ENCODE peak calls at places on chromosomes 12 and 14, in nine cellular contexts. V is right atrium auricular region, N is AG09309, W is IMR-90, P is activated B cell treated with CpG ODN at 0.5 μM for 24 hours, I is WTC11, F is HFF-Myc, L is HL-60, U is neural progenitor cell. Z is an unnamed sample.

GRCh38 chr12:126608607-126609175 is 1543.5 kb downstream of the AACS start:
- DNase-seq in F (no peak), L (no peak), W (no peak), U (no peak), I (no peak), N (peak; percentile 28), V (no peak), P (no peak), Z (no peak)

GRCh38 chr12:64742371-64742770 is 16.8 kb downstream of the GNS start:
- DNase-seq in U (no peak), W (no peak), L (no peak), P (no peak), F (no peak), N (no peak), V (no peak), I (no peak), Z (no peak)

GRCh38 chr12:114684098-114684869 is at the start of gene TBX3:
- DNase-seq in L (no peak), N (peak; percentile 99), W (peak; percentile 99), I (peak; percentile 90), P (no peak), F (peak; percentile 100), V (peak; percentile 97), U (peak; percentile 98), Z (peak; percentile 91)

GRCh38 chr14:88986146-88986841 is 161.8 kb downstream of the TTC8 start:
- DNase-seq in U (no peak), V (no peak), L (no peak), W (peak; percentile 82), I (no peak), N (no peak), P (no peak), F (peak; percentile 89), Z (no peak)

GRCh38 chr14:57060276-57060956 is 208.3 kb downstream of the EXOC5 start:
- DNase-seq in N (no peak), I (no peak), L (no peak), F (no peak), W (no peak), V (no peak), U (peak; percentile 44), P (no peak), Z (no peak)

GRCh38 chr12:42288544-42288943 is 37.4 kb downstream of the ZCRB1 start:
- DNase-seq in U (no peak), P (no peak), V (no peak), L (no peak), N (no peak), F (no peak), W (no peak), I (no peak), Z (no peak)

GRCh38 chr12:18868673-18869072 is 130.8 kb downstream of the CAPZA3 start:
- DNase-seq in U (no peak), V (no peak), W (peak; percentile 58), F (no peak), P (no peak), L (no peak), I (no peak), N (no peak), Z (no peak)

GRCh38 chr14:69615471-69616407 is 4.3 kb downstream of the SUSD6 start:
- DNase-seq in F (peak; percentile 71), L (no peak), U (no peak), I (no peak), W (peak; percentile 84), V (peak; percentile 77), P (peak; percentile 54), N (peak; percentile 62), Z (no peak)

GRCh38 chr12:32107376-32108267 is 975 bp downstream of the BICD1 start:
- DNase-seq in I (no peak), V (no peak), L (no peak), W (peak; percentile 80), P (no peak), U (peak; percentile 48), F (no peak), N (no peak), Z (no peak)

GRCh38 chr12:54292083-54292930 is 8.5 kb downstream of the NFE2 start:
- DNase-seq in L (no peak), U (no peak), V (no peak), F (no peak), W (no peak), N (no peak), P (no peak), I (no peak), Z (no peak)

GRCh38 chr14:65373011-65373670 is 39.4 kb upstream of the FUT8 start:
- DNase-seq in N (no peak), L (no peak), U (no peak), I (peak; percentile 14), V (no peak), F (no peak), P (no peak), W (no peak), Z (no peak)

GRCh38 chr14:62168564-62169155 is 406.4 kb downstream of the SNAPC1 start:
- DNase-seq in V (no peak), L (no peak), N (no peak), U (no peak), I (no peak), P (no peak), W (no peak), F (no peak), Z (no peak)

GRCh38 chr14:74611672-74612345 is at the start of gene LTBP2:
- DNase-seq in L (no peak), U (peak; percentile 69), N (no peak), F (no peak), V (no peak), P (peak; percentile 30), W (peak; percentile 31), I (peak; percentile 26), Z (no peak)

GRCh38 chr12:1837541-1838206 is 17.3 kb downstream of the LRTM2 start:
- DNase-seq in I (no peak), L (no peak), N (no peak), V (no peak), F (no peak), U (no peak), P (no peak), W (peak; percentile 57), Z (no peak)

GRCh38 chr12:14949631-14950030 is 11.3 kb upstream of the ERP27 start:
- DNase-seq in P (no peak), V (no peak), I (no peak), U (no peak), F (no peak), N (no peak), W (no peak), L (no peak), Z (no peak)

GRCh38 chr12:10042167-10042566 is 11.7 kb downstream of the CLEC9A start:
- DNase-seq in L (no peak), W (no peak), P (no peak), I (no peak), U (no peak), N (no peak), V (no peak), F (no peak), Z (no peak)

GRCh38 chr12:6284273-6284672 is 26.2 kb upstream of the PLEKHG6 start:
- DNase-seq in F (no peak), N (no peak), L (no peak), U (no peak), P (no peak), I (no peak), W (no peak), V (no peak), Z (no peak)

GRCh38 chr14:100291305-100292075 is 14.8 kb downstream of the SLC25A29 start:
- DNase-seq in L (no peak), U (no peak), P (no peak), F (no peak), W (no peak), I (peak; percentile 3), V (no peak), N (no peak), Z (no peak)

GRCh38 chr12:108699955-108700563 is 31.3 kb downstream of the CORO1C start:
- DNase-seq in N (no peak), U (no peak), W (peak; percentile 64), P (no peak), F (no peak), V (no peak), L (no peak), I (no peak), Z (no peak)

GRCh38 chr12:90129369-90130030 is 420.9 kb upstream of the ATP2B1 start:
- DNase-seq in U (no peak), I (no peak), F (no peak), P (no peak), V (no peak), N (no peak), L (no peak), W (no peak), Z (no peak)

GRCh38 chr14:29236848-29237247 is 470.3 kb downstream of the FOXG1 start:
- DNase-seq in P (no peak), V (no peak), L (no peak), U (no peak), N (no peak), F (peak; percentile 59), W (peak; percentile 92), I (no peak), Z (no peak)
- TF ChIP-seq CTCF in P (no peak), V (no peak), L (no peak), U (no peak), N (no peak), F (no peak), W (no peak), I (no peak), Z (no peak)

GRCh38 chr12:39383064-39383552 is 59.8 kb downstream of the KIF21A start:
- DNase-seq in P (no peak), V (no peak), N (no peak), W (no peak), I (no peak), L (no peak), F (no peak), U (no peak), Z (no peak)
- TF ChIP-seq CTCF in P (no peak), V (no peak), N (no peak), W (no peak), I (no peak), L (no peak), F (no peak), U (no peak), Z (no peak)

DNA sequence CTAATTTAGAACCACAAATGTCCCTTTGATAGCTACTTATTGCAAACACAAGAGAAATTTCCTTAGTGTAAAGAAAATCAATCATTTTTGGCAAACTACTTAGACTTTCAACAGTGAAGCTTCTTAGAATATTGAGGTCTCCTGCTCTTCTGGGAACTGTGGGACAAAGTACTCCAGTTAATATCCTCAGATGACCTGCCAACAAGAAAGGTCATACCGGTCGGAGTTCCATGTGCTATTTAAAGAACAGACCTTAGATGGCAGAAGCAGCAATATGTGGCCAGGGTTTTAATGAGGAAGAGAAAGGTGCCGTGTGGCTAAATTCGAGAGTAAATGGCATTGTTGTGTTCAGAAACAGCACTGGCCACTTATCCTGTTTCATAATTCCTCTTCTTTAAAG is 114.7 kb upstream of the AMIGO2 start:
- DNase-seq in U (no peak), I (no peak), N (no peak), W (no peak), F (no peak), L (peak; percentile 45), P (no peak), V (no peak), Z (no peak)
- TF ChIP-seq CTCF in U (no peak), I (no peak), N (no peak), W (no peak), F (no peak), L (no peak), P (no peak), V (no peak), Z (no peak)

DNA sequence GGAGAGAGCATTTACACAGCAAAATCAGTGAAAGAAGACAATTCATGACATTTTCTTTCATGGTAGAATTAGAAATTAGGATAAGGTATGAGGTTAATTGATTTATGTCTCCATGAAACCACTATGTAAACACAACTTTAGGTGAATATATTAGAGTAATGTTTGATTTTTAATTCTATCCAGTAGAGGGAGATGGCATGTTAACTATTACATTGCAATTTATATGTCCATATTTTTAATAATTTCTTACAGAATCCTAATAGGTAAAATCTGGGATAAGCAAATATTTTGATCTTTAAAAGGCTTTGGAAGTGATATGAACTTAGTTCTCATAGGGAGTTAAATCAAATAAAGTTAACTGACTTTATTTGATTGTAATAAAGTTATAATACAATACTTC is 373.4 kb upstream of the PDE3A start:
- DNase-seq in V (no peak), P (no peak), W (no peak), F (no peak), N (no peak), L (no peak), I (no peak), U (no peak), Z (no peak)
- TF ChIP-seq CTCF in V (peak; percentile 52), P (no peak), W (peak; percentile 25), F (no peak), N (no peak), L (no peak), I (no peak), U (peak; percentile 5), Z (peak; percentile 56)

Z was measured in osteocyte.